ENCODE peak calls at places on chromosomes 12 and 14, in eight cellular contexts. V is heart right ventricle, Y is transverse colon, H is RWPE2, U is A673, W is Peyer's patch, I is suprapubic skin, Q is iPS DF 6.9. N is an unnamed sample.

GRCh38 chr12:19190292-19191031 is 60.9 kb downstream of the PLEKHA5 start:
- DNase-seq in H (no peak), Q (no peak), Y (no peak), W (no peak), U (no peak), I (no peak), V (peak), N (no peak)

GRCh38 chr14:39266871-39267591 is 33.3 kb downstream of the MIA2 start:
- DNase-seq in Q (no peak), H (peak), U (peak), W (peak), I (peak), Y (peak), V (peak), N (peak)

GRCh38 chr12:108418162-108418561 is 79.1 kb upstream of the CMKLR1 start:
- DNase-seq in U (no peak), W (no peak), H (no peak), Q (no peak), Y (no peak), V (no peak), I (no peak), N (no peak)

GRCh38 chr12:123780956-123781355 is 18.9 kb downstream of the DNAH10 start:
- DNase-seq in W (no peak), Q (no peak), Y (no peak), H (no peak), V (no peak), U (no peak), I (no peak), N (no peak)

GRCh38 chr12:121787063-121787774 is 6.3 kb downstream of the RHOF start:
- DNase-seq in Y (peak), V (no peak), Q (no peak), U (no peak), I (no peak), H (no peak), W (peak), N (peak)

GRCh38 chr12:31215521-31216232 is 110.3 kb downstream of the SINHCAF start:
- DNase-seq in W (no peak), H (no peak), I (no peak), Q (no peak), Y (no peak), U (no peak), V (peak), N (peak)

GRCh38 chr14:69771136-69771535 is 4.2 kb downstream of the SRSF5 start:
- DNase-seq in H (no peak), Y (no peak), I (no peak), Q (no peak), U (no peak), W (no peak), V (no peak), N (no peak)

GRCh38 chr12:18653465-18653864 is 84.3 kb downstream of the PLCZ1 start:
- DNase-seq in I (no peak), V (no peak), Q (no peak), U (no peak), Y (no peak), W (no peak), H (no peak), N (no peak)

GRCh38 chr14:77248666-77249065 is 22.3 kb downstream of the NGB start:
- DNase-seq in H (no peak), I (no peak), Q (no peak), V (no peak), W (no peak), Y (no peak), U (no peak), N (no peak)

GRCh38 chr12:18320976-18321375 is 59.7 kb downstream of the PIK3C2G start:
- DNase-seq in U (no peak), Y (no peak), I (no peak), V (no peak), H (no peak), Q (no peak), W (no peak), N (no peak)

GRCh38 chr12:55908726-55909512 is 18.8 kb downstream of the PYM1 start:
- DNase-seq in U (no peak), Q (no peak), V (no peak), W (no peak), Y (no peak), I (no peak), H (no peak), N (no peak)

GRCh38 chr12:124861492-124861891 is 2.2 kb downstream of the SCARB1 start:
- DNase-seq in W (no peak), V (peak), I (no peak), H (no peak), Y (peak), U (peak), Q (no peak), N (peak)

GRCh38 chr12:110304061-110304551 is 23.1 kb downstream of the ATP2A2 start:
- DNase-seq in Q (no peak), U (no peak), I (no peak), V (no peak), W (no peak), H (no peak), Y (no peak), N (no peak)

GRCh38 chr12:20490213-20490612 is 121.9 kb downstream of the PDE3A start:
- DNase-seq in I (no peak), W (no peak), H (no peak), Q (no peak), Y (no peak), V (no peak), U (no peak), N (no peak)

GRCh38 chr12:108826115-108826806 is 31.1 kb downstream of the SSH1 start:
- DNase-seq in Q (no peak), W (peak), U (no peak), I (no peak), Y (peak), V (peak), H (no peak), N (peak)

GRCh38 chr12:123748661-123749060 is 13.4 kb upstream of the DNAH10 start:
- DNase-seq in W (no peak), V (no peak), I (no peak), Q (no peak), Y (no peak), H (no peak), U (no peak), N (no peak)

GRCh38 chr12:16854465-16854864 is 248.5 kb upstream of the LMO3 start:
- DNase-seq in I (no peak), W (no peak), H (no peak), Y (no peak), V (no peak), Q (no peak), U (no peak), N (no peak)

GRCh38 chr12:52971701-52972329 is 22.9 kb downstream of the KRT18 start:
- DNase-seq in H (peak), U (no peak), Y (peak), W (peak), Q (no peak), V (no peak), I (no peak), N (no peak)

GRCh38 chr12:132327351-132328171 is 1.8 kb downstream of the GALNT9 start:
- DNase-seq in Q (no peak), H (no peak), I (no peak), U (peak), V (no peak), Y (peak), W (no peak), N (peak)

GRCh38 chr14:75229576-75229922 is 49.1 kb upstream of the FOS start:
- DNase-seq in U (peak), H (no peak), V (no peak), I (no peak), W (peak), Y (peak), Q (no peak), N (no peak)

GRCh38 chr12:44812062-44812461 is 64.1 kb downstream of the NELL2 start:
- DNase-seq in H (no peak), Y (no peak), U (peak), I (no peak), W (peak), V (no peak), Q (peak), N (no peak)

GRCh38 chr14:60537663-60538062 is 28.7 kb downstream of the SIX6 start:
- DNase-seq in Q (no peak), I (no peak), W (no peak), V (no peak), H (no peak), U (no peak), Y (no peak), N (no peak)

GRCh38 chr12:123436017-123436964 is at the start of gene RILPL2:
- DNase-seq in H (peak), U (peak), Y (peak), I (peak), Q (no peak), V (peak), W (peak), N (peak)

GRCh38 chr12:65535951-65536350 is 257.5 kb downstream of the MSRB3 start:
- DNase-seq in W (no peak), V (no peak), H (no peak), U (no peak), I (no peak), Y (no peak), Q (no peak), N (no peak)

GRCh38 chr14:102590667-102591099 is 1.8 kb upstream of the RCOR1 start:
- DNase-seq in W (peak), U (no peak), Y (peak), H (no peak), Q (no peak), I (no peak), V (peak), N (peak)

GRCh38 chr12:30806989-30807694 is 52.4 kb upstream of the CAPRIN2 start:
- DNase-seq in Y (no peak), Q (no peak), W (no peak), V (peak), I (no peak), U (peak), H (no peak), N (peak)

GRCh38 chr14:70189678-70190077 is 927 bp upstream of the SLC8A3 start:
- DNase-seq in Y (no peak), I (no peak), W (no peak), V (no peak), Q (no peak), U (no peak), H (no peak), N (no peak)

GRCh38 chr12:6306599-6307220 is 3.8 kb upstream of the PLEKHG6 start:
- DNase-seq in Y (no peak), H (no peak), W (no peak), I (no peak), U (no peak), Q (no peak), V (no peak), N (no peak)

GRCh38 chr12:132407525-132407924 is 78.1 kb upstream of the GALNT9 start:
- DNase-seq in U (no peak), Y (no peak), W (no peak), Q (no peak), V (no peak), I (no peak), H (no peak), N (no peak)

GRCh38 chr14:34501004-34501580 is 38.4 kb downstream of the EAPP start:
- DNase-seq in U (no peak), H (no peak), I (no peak), W (peak), V (no peak), Y (no peak), Q (no peak), N (no peak)

GRCh38 chr14:34501997-34502396 is 37.5 kb downstream of the EAPP start:
- DNase-seq in V (no peak), I (no peak), H (no peak), W (no peak), U (no peak), Y (no peak), Q (no peak), N (no peak)

GRCh38 chr14:34498684-34499412 is 36.8 kb upstream of the SPTSSA start:
- DNase-seq in U (peak), H (no peak), Q (no peak), W (peak), Y (peak), V (no peak), I (no peak), N (no peak)

GRCh38 chr14:34496007-34496678 is 34.1 kb upstream of the SPTSSA start:
- DNase-seq in H (no peak), Q (no peak), I (no peak), V (peak), Y (no peak), W (peak), U (no peak), N (no peak)

GRCh38 chr14:34496679-34497513 is 34.9 kb upstream of the SPTSSA start:
- DNase-seq in W (peak), U (peak), H (peak), Q (peak), Y (peak), V (peak), I (peak), N (peak)
- H3K4me3 ChIP-seq in W (no peak), U (no peak), H (no peak), Q (no peak), Y (no peak), V (no peak), I (no peak), N (no peak)

GRCh38 chr12:47801904-47802246 is 17.8 kb downstream of the HDAC7 start:
- DNase-seq in H (no peak), V (no peak), I (no peak), W (no peak), Q (no peak), Y (no peak), U (no peak), N (no peak)
- H3K4me3 ChIP-seq in H (no peak), V (no peak), I (no peak), W (no peak), Q (no peak), Y (no peak), U (no peak), N (no peak)

GRCh38 chr12:47902131-47902639 is 2.6 kb downstream of the VDR start:
- DNase-seq in U (no peak), H (no peak), V (no peak), Q (no peak), I (no peak), Y (no peak), W (peak), N (no peak)

GRCh38 chr12:47901285-47902093 is 3.3 kb downstream of the VDR start:
- DNase-seq in Q (no peak), W (peak), Y (peak), I (no peak), H (no peak), U (no peak), V (no peak), N (no peak)

GRCh38 chr12:47904647-47905312 is at the start of gene VDR:
- DNase-seq in Q (peak), U (peak), V (peak), H (peak), W (peak), Y (peak), I (peak), N (peak)

GRCh38 chr12:47903927-47904646 is 707 bp downstream of the VDR start:
- DNase-seq in H (peak), V (no peak), Y (peak), Q (no peak), W (peak), I (no peak), U (peak), N (peak)

DNA sequence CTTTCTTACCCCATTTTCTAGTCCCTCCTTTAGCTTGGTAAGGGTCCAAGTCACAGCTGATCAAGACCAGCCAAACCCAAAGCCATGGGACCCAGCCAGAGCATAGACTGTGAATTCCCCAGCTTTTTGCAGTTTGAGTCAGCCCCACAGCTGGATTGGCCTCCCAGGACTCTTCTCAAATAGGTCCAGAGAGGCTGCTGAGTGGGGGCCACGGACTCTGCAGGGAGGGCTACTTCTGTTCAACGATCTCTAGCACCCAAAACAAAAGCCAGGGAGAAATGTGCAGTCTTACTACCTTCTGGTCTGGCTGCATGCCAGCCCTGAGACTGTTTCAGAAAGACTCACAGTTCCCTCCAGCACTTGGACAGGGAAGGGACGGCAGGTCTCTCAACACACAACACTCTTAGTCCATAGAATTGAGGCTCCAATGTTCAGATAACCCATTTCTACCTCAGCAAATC is 1.6 kb downstream of the VDR start:
- DNase-seq in I (no peak), Y (peak), V (no peak), W (peak), H (no peak), Q (no peak), U (no peak), N (peak)
- H3K4me3 ChIP-seq in I (peak), Y (peak), V (no peak), W (peak), H (peak), Q (no peak), U (no peak), N (no peak)

GRCh38 chr14:21096889-21097615 is 1.4 kb downstream of the ZNF219 start:
- DNase-seq in Q (no peak), W (no peak), H (no peak), Y (no peak), V (no peak), I (no peak), U (no peak), N (no peak)
- H3K4me3 ChIP-seq in Q (peak), W (peak), H (peak), Y (peak), V (peak), I (peak), U (peak), N (no peak)

DNA sequence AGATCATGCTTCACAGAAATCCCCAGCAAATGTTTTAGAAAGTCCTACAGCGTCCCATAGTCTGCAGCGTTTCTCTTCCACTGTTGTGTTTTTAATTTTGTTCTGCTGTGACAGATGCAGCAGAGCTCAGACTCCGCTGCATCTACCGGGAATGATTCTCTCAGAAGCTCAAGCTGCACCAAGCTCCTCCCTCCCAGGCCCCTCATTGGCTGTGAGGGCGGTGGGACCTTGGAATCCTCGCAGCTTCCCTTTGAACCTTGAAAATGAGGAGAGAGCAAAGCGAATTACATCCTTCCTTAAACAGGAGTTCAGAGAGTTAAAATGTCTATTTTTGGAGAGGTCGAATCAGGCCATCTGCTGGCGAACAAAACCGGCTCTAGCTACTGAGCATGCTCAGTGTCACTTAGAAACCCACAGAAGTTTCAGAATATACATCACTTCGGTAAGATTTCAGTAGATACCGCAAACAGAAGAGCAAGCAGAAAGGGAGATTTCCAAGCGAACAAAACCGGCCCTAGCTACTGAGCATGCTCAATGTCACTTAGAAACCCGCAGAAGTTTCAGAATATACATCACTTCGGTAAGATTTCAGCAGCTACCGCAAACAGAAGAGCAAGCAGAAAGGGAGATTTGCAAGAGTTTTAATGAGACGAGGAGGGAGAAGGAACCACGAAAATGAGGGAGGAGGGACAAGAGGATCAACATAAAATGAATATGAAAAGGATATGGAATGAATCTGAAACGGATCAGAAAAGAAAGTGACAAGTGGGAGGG is at the start of gene ABCD2:
- DNase-seq in Q (no peak), H (no peak), W (peak), V (peak), I (peak), Y (peak), U (peak), N (peak)
- H3K4me3 ChIP-seq in Q (peak), H (peak), W (peak), V (peak), I (peak), Y (peak), U (peak), N (peak)

GRCh38 chr12:95212576-95212975 is 4.7 kb downstream of the FGD6 start:
- DNase-seq in U (no peak), I (no peak), Y (no peak), Q (no peak), H (no peak), W (no peak), V (no peak), N (no peak)
- H3K4me3 ChIP-seq in U (no peak), I (no peak), Y (no peak), Q (no peak), H (no peak), W (no peak), V (no peak), N (no peak)